ENCODE peak calls at places on chromosomes 11 and 22, in seven cellular contexts. T is Peyer's patch, I is ovary, D is uterus, N is IMR-90, H is heart left ventricle, E is NB4. X is an unnamed sample.
A peak's percentile ranks its signal among the peaks of the same experiment; 100 is the strongest.

GRCh38 chr22:24001314-24001713 is 3.9 kb downstream of the GSTT4 start:
- DNase-seq in E (no peak), H (no peak), I (no peak), T (no peak), N (no peak), D (no peak), X (no peak)

GRCh38 chr11:9076046-9076445 is 15.4 kb downstream of the SCUBE2 start:
- DNase-seq in D (no peak), E (no peak), T (no peak), N (no peak), H (no peak), I (no peak), X (no peak)

GRCh38 chr11:78432058-78432515 is 14.5 kb upstream of the GAB2 start:
- DNase-seq in H (no peak), I (no peak), N (no peak), T (no peak), E (peak; percentile 40), D (peak; percentile 47), X (no peak)

GRCh38 chr22:21641417-21641794 is 696 bp upstream of the SDF2L1 start:
- DNase-seq in H (no peak), E (peak; percentile 69), N (peak; percentile 55), D (no peak), T (peak; percentile 67), I (peak; percentile 51), X (peak; percentile 47)

GRCh38 chr11:126345759-126346585 is 9.5 kb upstream of the ST3GAL4 start:
- DNase-seq in D (peak; percentile 75), N (peak; percentile 75), E (peak; percentile 95), I (peak; percentile 88), T (peak; percentile 48), H (peak; percentile 75), X (no peak)

GRCh38 chr11:109695696-109696095 is 273.7 kb downstream of the C11orf87 start:
- DNase-seq in E (no peak), D (no peak), H (no peak), N (peak; percentile 10), I (no peak), T (no peak), X (no peak)

GRCh38 chr11:117725048-117725734 is 71.8 kb downstream of the DSCAML1 start:
- DNase-seq in I (no peak), T (no peak), D (no peak), H (no peak), N (no peak), E (no peak), X (no peak)

GRCh38 chr11:2522636-2523255 is 77.9 kb downstream of the KCNQ1 start:
- DNase-seq in D (peak; percentile 8), E (no peak), I (peak; percentile 23), H (no peak), T (peak; percentile 43), N (no peak), X (no peak)

GRCh38 chr11:14075118-14075601 is 112.6 kb downstream of the SPON1 start:
- DNase-seq in N (no peak), T (no peak), H (no peak), I (no peak), E (peak; percentile 12), D (no peak), X (no peak)

GRCh38 chr22:35092146-35092805 is 26.3 kb downstream of the ISX start:
- DNase-seq in T (no peak), N (no peak), H (no peak), I (no peak), E (no peak), D (no peak), X (no peak)

GRCh38 chr11:73313652-73314051 is 5.6 kb downstream of the ARHGEF17 start:
- DNase-seq in E (peak; percentile 72), T (no peak), D (no peak), N (no peak), I (no peak), H (no peak), X (no peak)

GRCh38 chr11:93585758-93586157 is 42.6 kb upstream of the SMCO4 start:
- DNase-seq in N (peak; percentile 73), I (no peak), T (peak; percentile 55), E (peak; percentile 19), D (no peak), H (no peak), X (peak; percentile 14)

GRCh38 chr11:45530776-45531175 is 134.6 kb downstream of the CHST1 start:
- DNase-seq in E (no peak), I (no peak), D (no peak), H (no peak), N (no peak), T (no peak), X (no peak)

GRCh38 chr11:88266157-88266556 is 71.4 kb downstream of the CTSC start:
- DNase-seq in T (no peak), N (no peak), E (no peak), D (no peak), I (no peak), H (no peak), X (no peak)

GRCh38 chr11:67369801-67370284 is 3.6 kb downstream of the CLCF1 start:
- DNase-seq in D (peak; percentile 63), H (no peak), T (no peak), N (peak; percentile 71), I (peak; percentile 53), E (no peak), X (no peak)

GRCh38 chr11:36261094-36261493 is 28.1 kb downstream of the COMMD9 start:
- DNase-seq in I (no peak), E (no peak), N (no peak), H (no peak), D (no peak), T (no peak), X (no peak)

GRCh38 chr22:30038219-30038618 is 42.0 kb upstream of the HORMAD2 start:
- DNase-seq in H (no peak), I (no peak), D (no peak), T (no peak), N (peak; percentile 71), E (no peak), X (no peak)

DNA sequence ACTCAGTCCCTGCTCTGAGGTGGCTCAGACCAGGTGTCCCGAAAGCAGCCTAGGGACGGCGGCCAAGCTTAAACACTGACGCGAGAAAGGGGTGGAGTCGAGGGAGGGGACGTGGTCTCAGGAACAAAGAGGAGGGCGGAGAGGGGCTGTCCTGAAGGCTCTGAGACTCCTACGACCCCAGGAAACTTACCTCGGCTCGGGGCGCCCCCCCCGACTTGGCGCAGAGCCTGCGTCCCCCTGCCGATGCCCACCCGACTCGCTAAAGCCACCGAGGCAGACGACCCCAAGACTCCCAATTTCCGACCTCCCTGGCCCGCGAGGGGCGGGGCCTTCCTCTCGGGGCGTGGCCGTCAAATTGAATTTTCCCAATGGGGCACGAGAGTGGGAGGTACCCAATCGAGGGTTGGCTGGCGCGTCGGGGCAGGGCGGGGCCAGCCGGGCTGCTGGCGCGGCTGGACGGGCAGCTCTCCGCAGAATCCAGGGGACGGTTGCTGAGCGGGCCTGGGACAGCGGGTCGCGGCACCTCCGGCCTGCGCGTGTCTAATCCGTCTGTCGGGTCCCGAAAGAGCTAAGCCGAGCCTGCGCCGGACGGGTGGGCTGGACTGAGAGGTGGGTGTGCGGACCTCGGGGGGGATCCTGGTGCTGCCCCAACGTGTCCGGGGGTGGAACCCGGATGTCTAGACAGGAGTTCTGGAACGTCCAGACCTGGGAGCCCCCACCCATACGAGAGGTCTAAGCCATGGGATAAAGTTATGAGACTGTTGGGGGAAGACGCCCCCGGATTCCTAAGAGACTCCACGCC is at the start of gene SMTN:
- DNase-seq in T (peak; percentile 97), D (peak; percentile 96), N (peak; percentile 85), E (peak; percentile 90), H (peak; percentile 95), I (peak; percentile 96), X (peak; percentile 82)
- TF ChIP-seq POLR2A in T (peak; percentile 86), D (peak; percentile 100), N (peak; percentile 97), E (peak; percentile 76), H (peak; percentile 88), I (peak; percentile 95), X (peak; percentile 85)

GRCh38 chr22:28969401-28970168 is 86.2 kb downstream of the ZNRF3 start:
- DNase-seq in I (no peak), N (no peak), H (no peak), T (no peak), E (no peak), D (no peak), X (no peak)
- TF ChIP-seq POLR2A in I (no peak), N (no peak), H (no peak), T (no peak), E (no peak), D (no peak), X (no peak)

GRCh38 chr11:134399996-134400395 is 12.0 kb downstream of the B3GAT1 start:
- DNase-seq in E (no peak), T (no peak), N (no peak), I (no peak), D (no peak), H (no peak), X (no peak)

GRCh38 chr11:134397304-134398078 is 14.6 kb downstream of the B3GAT1 start:
- DNase-seq in T (no peak), H (no peak), I (no peak), N (no peak), D (no peak), E (no peak), X (no peak)

GRCh38 chr11:134398079-134398444 is 14.0 kb downstream of the B3GAT1 start:
- DNase-seq in D (no peak), E (no peak), N (no peak), I (no peak), H (no peak), T (no peak), X (no peak)

GRCh38 chr11:134399293-134399654 is 12.8 kb downstream of the B3GAT1 start:
- DNase-seq in E (no peak), I (no peak), H (no peak), T (no peak), N (no peak), D (no peak), X (no peak)

GRCh38 chr11:134398644-134399292 is 13.3 kb downstream of the B3GAT1 start:
- DNase-seq in I (no peak), H (no peak), T (no peak), D (no peak), E (no peak), N (no peak), X (no peak)
- TF ChIP-seq POLR2A in I (no peak), H (no peak), T (no peak), D (no peak), E (no peak), N (no peak), X (no peak)

GRCh38 chr22:45053094-45053493 is 43.3 kb upstream of the PHF21B start:
- DNase-seq in N (no peak), D (no peak), E (no peak), I (no peak), T (no peak), H (no peak), X (no peak)

GRCh38 chr22:45053571-45053970 is 43.8 kb upstream of the PHF21B start:
- DNase-seq in T (no peak), N (no peak), D (no peak), I (no peak), H (no peak), E (no peak), X (no peak)

GRCh38 chr22:45051419-45051818 is 41.6 kb upstream of the PHF21B start:
- DNase-seq in H (no peak), D (no peak), I (no peak), N (no peak), T (no peak), E (no peak), X (no peak)

GRCh38 chr22:45055936-45056335 is 46.1 kb upstream of the PHF21B start:
- DNase-seq in D (no peak), H (no peak), E (no peak), T (no peak), I (no peak), N (no peak), X (no peak)

DNA sequence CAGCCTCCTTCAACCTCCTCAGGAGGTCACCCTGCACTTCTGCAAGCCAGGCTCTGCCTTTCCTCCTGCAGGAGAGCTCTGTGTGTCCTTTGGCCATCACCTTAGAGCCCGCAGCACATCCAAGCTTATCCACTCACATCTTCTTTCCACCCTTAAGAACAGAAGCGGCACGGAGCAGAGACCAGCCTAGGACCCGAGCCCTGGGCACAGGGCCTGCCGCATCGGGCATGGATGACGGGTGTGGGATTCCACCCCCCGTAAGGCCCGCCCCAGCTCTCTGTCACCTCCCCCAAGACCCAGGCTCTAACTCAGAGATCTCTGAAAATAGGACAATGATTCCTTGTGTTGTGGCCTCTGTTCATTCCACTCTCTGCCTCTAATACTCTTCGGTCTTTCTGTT is 42.1 kb upstream of the PHF21B start:
- DNase-seq in D (no peak), E (no peak), I (no peak), H (no peak), N (no peak), T (no peak), X (no peak)
- TF ChIP-seq POLR2A in D (no peak), E (no peak), I (no peak), H (no peak), N (no peak), T (no peak), X (no peak)

X was measured in H54.